ENCODE peak calls at places on chromosomes 5 and 9, in four cellular contexts. One of them, this sample, is unnamed. For H3K4me1, the result is how much of the 10 kb centered on the place peaks cover.

GRCh38 chr9:74742792-74743389 is 144.8 kb downstream of the TRPM6 start:
- DNase-seq in prostate gland: no peak
- DNase-seq in PC-9: peak
- DNase-seq in H9: peak
- DNase-seq in this sample: no peak

GRCh38 chr5:109506556-109506955 is 96.8 kb upstream of the PJA2 start:
- DNase-seq in PC-9: no peak
- DNase-seq in H9: no peak
- DNase-seq in prostate gland: no peak
- DNase-seq in this sample: no peak

GRCh38 chr5:169832845-169833244 is 147.4 kb downstream of the INSYN2B start:
- DNase-seq in prostate gland: no peak
- DNase-seq in H9: no peak
- DNase-seq in PC-9: no peak
- DNase-seq in this sample: no peak

GRCh38 chr5:156640751-156641241 is 209.3 kb upstream of the PPP1R2B start:
- DNase-seq in H9: no peak
- DNase-seq in prostate gland: no peak
- DNase-seq in PC-9: no peak
- DNase-seq in this sample: no peak

GRCh38 chr5:96370981-96371380 is 62.1 kb downstream of the PCSK1 start:
- DNase-seq in prostate gland: no peak
- DNase-seq in PC-9: no peak
- DNase-seq in H9: no peak
- DNase-seq in this sample: no peak

GRCh38 chr9:75890541-75891276 is at the start of gene PCSK5:
- DNase-seq in prostate gland: peak
- DNase-seq in H9: peak
- DNase-seq in PC-9: peak
- DNase-seq in this sample: peak

GRCh38 chr5:35922468-35922867 is 16.0 kb downstream of the CAPSL start:
- DNase-seq in PC-9: no peak
- DNase-seq in H9: no peak
- DNase-seq in prostate gland: no peak
- DNase-seq in this sample: no peak

GRCh38 chr5:6504677-6505414 is 56.2 kb downstream of the UBE2QL1 start:
- DNase-seq in prostate gland: peak
- DNase-seq in PC-9: no peak
- DNase-seq in H9: no peak
- DNase-seq in this sample: no peak

GRCh38 chr9:20441704-20442423 is 180.4 kb downstream of the MLLT3 start:
- DNase-seq in prostate gland: no peak
- DNase-seq in PC-9: no peak
- DNase-seq in H9: no peak
- DNase-seq in this sample: no peak

GRCh38 chr9:110762783-110763182 is 94.2 kb downstream of the MUSK start:
- DNase-seq in prostate gland: no peak
- DNase-seq in PC-9: no peak
- DNase-seq in H9: no peak
- DNase-seq in this sample: no peak

GRCh38 chr5:110221036-110221435 is 505.4 kb downstream of the TMEM232 start:
- DNase-seq in PC-9: no peak
- DNase-seq in prostate gland: no peak
- DNase-seq in H9: no peak
- DNase-seq in this sample: no peak

GRCh38 chr5:57844410-57844809 is 361.8 kb upstream of the ACTBL2 start:
- DNase-seq in prostate gland: no peak
- DNase-seq in PC-9: no peak
- DNase-seq in H9: no peak
- DNase-seq in this sample: no peak

GRCh38 chr5:139164020-139164419 is 34.1 kb downstream of the SIL1 start:
- DNase-seq in H9: no peak
- DNase-seq in prostate gland: no peak
- DNase-seq in PC-9: no peak
- DNase-seq in this sample: no peak

GRCh38 chr5:55593115-55593472 is 58.3 kb upstream of the PLPP1 start:
- DNase-seq in H9: no peak
- DNase-seq in prostate gland: peak
- DNase-seq in PC-9: no peak
- DNase-seq in this sample: no peak

GRCh38 chr5:143239877-143240518 is 163.5 kb downstream of the NR3C1 start:
- DNase-seq in PC-9: no peak
- DNase-seq in prostate gland: no peak
- DNase-seq in H9: no peak
- DNase-seq in this sample: no peak

GRCh38 chr5:172439785-172440480 is 14.4 kb downstream of the SH3PXD2B start:
- DNase-seq in prostate gland: no peak
- DNase-seq in PC-9: no peak
- DNase-seq in H9: no peak
- DNase-seq in this sample: no peak
- H3K4me1 ChIP-seq in prostate gland: under half
- H3K4me1 ChIP-seq in PC-9: under half
- H3K4me1 ChIP-seq in H9: under half
- H3K4me1 ChIP-seq in this sample: under half

DNA sequence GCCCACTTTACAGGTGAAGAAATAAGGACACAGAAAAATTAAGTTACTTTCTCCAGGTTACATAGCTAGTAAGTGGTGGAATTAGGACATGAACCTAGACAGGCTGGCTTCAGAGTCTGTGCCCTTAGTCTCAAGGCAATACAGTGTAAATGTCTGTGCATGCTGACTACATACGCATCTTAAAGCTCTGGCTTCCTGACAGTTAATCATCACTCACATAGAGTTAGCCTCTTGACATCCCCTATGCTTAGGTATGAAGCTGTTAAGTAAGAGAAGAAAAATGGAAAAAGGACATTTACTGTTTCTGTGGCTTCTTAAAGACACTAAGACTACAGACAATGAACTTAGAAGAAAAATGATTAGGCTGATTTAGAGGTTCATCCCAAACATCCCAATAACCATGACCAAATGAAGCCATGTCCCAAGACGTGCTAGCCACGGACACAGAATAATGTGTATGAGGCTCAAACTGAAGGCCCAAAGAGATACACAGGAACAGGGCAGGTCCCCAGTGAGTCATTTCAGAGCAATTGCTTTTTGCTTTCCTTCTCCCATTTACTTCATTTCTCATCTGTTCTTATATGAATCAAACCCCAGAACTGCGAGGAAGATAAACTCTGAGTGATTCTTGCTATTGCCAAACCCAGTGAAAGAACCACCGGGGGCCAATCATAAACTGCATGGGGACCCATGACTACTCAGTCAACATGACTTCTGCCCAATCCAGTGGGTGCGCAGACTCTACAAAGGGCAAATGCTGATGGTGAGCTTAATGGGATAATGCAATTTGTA is 100.0 kb upstream of the IFNK start:
- DNase-seq in H9: no peak
- DNase-seq in prostate gland: no peak
- DNase-seq in PC-9: no peak
- DNase-seq in this sample: no peak
- H3K4me1 ChIP-seq in H9: under half
- H3K4me1 ChIP-seq in prostate gland: under half
- H3K4me1 ChIP-seq in PC-9: under half
- H3K4me1 ChIP-seq in this sample: under half

DNA sequence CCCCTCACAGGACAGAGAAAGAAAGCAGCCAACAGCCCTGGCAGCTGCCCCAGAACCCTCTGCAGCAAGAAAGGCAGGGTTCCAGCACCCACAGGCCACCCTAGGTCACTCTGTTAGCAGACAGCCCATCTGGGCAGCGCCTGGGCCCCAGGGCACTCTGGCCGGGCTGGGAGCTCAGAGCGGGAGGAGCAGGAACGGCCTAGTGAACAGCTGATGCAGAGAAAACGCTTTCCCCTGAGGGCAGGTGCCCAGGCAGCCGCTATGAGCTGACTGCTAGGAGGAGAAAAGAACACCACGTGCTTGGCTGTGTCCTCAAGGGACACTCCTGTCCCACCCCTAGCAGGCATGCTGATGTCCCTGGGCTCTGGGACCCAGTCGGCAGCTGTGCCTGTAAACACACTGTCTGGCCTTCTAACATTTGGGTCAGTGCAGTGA is 6.6 kb downstream of the RALGDS start:
- DNase-seq in PC-9: peak
- DNase-seq in prostate gland: no peak
- DNase-seq in H9: no peak
- DNase-seq in this sample: no peak
- H3K4me1 ChIP-seq in PC-9: under half
- H3K4me1 ChIP-seq in prostate gland: under half
- H3K4me1 ChIP-seq in H9: under half
- H3K4me1 ChIP-seq in this sample: under half

GRCh38 chr5:41009228-41009627 is 61.9 kb downstream of the MROH2B start:
- DNase-seq in prostate gland: no peak
- DNase-seq in PC-9: peak
- DNase-seq in H9: no peak
- DNase-seq in this sample: no peak

GRCh38 chr5:41010572-41010971 is 60.6 kb downstream of the MROH2B start:
- DNase-seq in H9: no peak
- DNase-seq in PC-9: no peak
- DNase-seq in prostate gland: no peak
- DNase-seq in this sample: no peak

GRCh38 chr5:41012318-41012717 is 58.8 kb downstream of the MROH2B start:
- DNase-seq in prostate gland: no peak
- DNase-seq in H9: no peak
- DNase-seq in PC-9: no peak
- DNase-seq in this sample: no peak
- H3K4me1 ChIP-seq in prostate gland: under half
- H3K4me1 ChIP-seq in H9: under half
- H3K4me1 ChIP-seq in PC-9: under half
- H3K4me1 ChIP-seq in this sample: under half

GRCh38 chr9:121725008-121725795 is 73.8 kb downstream of the DAB2IP start:
- DNase-seq in H9: no peak
- DNase-seq in PC-9: no peak
- DNase-seq in prostate gland: peak
- DNase-seq in this sample: peak
- H3K4me1 ChIP-seq in H9: under half
- H3K4me1 ChIP-seq in PC-9: under half
- H3K4me1 ChIP-seq in prostate gland: under half
- H3K4me1 ChIP-seq in this sample: under half

GRCh38 chr9:127949827-127950512 is 12.3 kb upstream of the DPM2 start:
- DNase-seq in prostate gland: no peak
- DNase-seq in PC-9: no peak
- DNase-seq in H9: no peak
- DNase-seq in this sample: no peak
- H3K4me1 ChIP-seq in prostate gland: under half
- H3K4me1 ChIP-seq in PC-9: under half
- H3K4me1 ChIP-seq in H9: under half
- H3K4me1 ChIP-seq in this sample: under half